ENCODE peak calls at places on chromosomes 13 and 19, in six cellular contexts. P is activated T-cell treated with anti-CD3 and anti-CD28 coated beads for 1 hour; W is skeletal muscle cell; D is ELR; A is stimulated activated CD8-positive, alpha-beta memory T cell treated with anti-CD3 and anti-CD28 coated beads, Interleukin-7, amount 100 ng/mL, for 1 hour; Q is spleen. Y is an unnamed sample.

GRCh38 chr19:56116606-56117005 is 4.5 kb downstream of the ZNF787 start:
- DNase-seq in P (no peak), W (no peak), D (no peak), A (no peak), Q (no peak), Y (no peak)

GRCh38 chr19:5452594-5453565 is 2.3 kb upstream of the ZNRF4 start:
- DNase-seq in P (no peak), W (no peak), D (peak), A (no peak), Q (no peak), Y (no peak)

GRCh38 chr13:33032037-33032625 is 15.9 kb downstream of the KL start:
- DNase-seq in P (no peak), W (no peak), D (peak), A (no peak), Q (no peak), Y (no peak)

GRCh38 chr19:44653977-44654784 is 10.5 kb downstream of the PVR start:
- DNase-seq in P (peak), W (no peak), D (peak), A (peak), Q (peak), Y (peak)

GRCh38 chr13:48840366-48840765 is 135.3 kb upstream of the FNDC3A start:
- DNase-seq in P (no peak), W (no peak), D (no peak), A (no peak), Q (no peak), Y (no peak)

GRCh38 chr13:51844862-51845573 is at the start of gene TMEM272:
- DNase-seq in P (no peak), W (no peak), D (peak), A (peak), Q (peak), Y (peak)

GRCh38 chr19:27765912-27766725 is 1446.8 kb downstream of the UQCRFS1 start:
- DNase-seq in P (no peak), W (no peak), D (no peak), A (no peak), Q (no peak), Y (no peak)

GRCh38 chr19:50039968-50040367 is 14.2 kb downstream of the ZNF473 start:
- DNase-seq in P (no peak), W (no peak), D (no peak), A (no peak), Q (no peak), Y (no peak)

Y was measured in activated B cell treated with CpG ODN at 0.5 μM for 24 hours.